ENCODE peak calls at places on chromosomes 5 and 9, in six cellular contexts. I is right lobe of liver, R is uterus, G is cardiac muscle cell, T is adrenal gland, S is spleen. C is an unnamed sample.

GRCh38 chr9:128902351-128903078 is 18.3 kb upstream of the PHYHD1 start:
- DNase-seq in I (no peak), R (peak; percentile 50), G (no peak), T (no peak), S (peak; percentile 97), C (no peak)

GRCh38 chr9:28024616-28025147 is 451.4 kb upstream of the C9orf72 start:
- DNase-seq in I (no peak), R (no peak), G (no peak), T (peak; percentile 53), S (no peak), C (no peak)

GRCh38 chr5:170200876-170201275 is 31.9 kb upstream of the C5orf58 start:
- DNase-seq in I (no peak), R (no peak), G (no peak), T (peak; percentile 80), S (no peak), C (no peak)

GRCh38 chr5:99911971-99912370 is 623.2 kb upstream of the FAM174A start:
- DNase-seq in I (no peak), R (no peak), G (no peak), T (no peak), S (no peak), C (no peak)

GRCh38 chr5:150143725-150144058 is 12.0 kb downstream of the PDGFRB start:
- DNase-seq in I (no peak), R (peak; percentile 60), G (peak; percentile 64), T (no peak), S (no peak), C (no peak)

GRCh38 chr5:179836225-179837019 is 15.7 kb downstream of the SQSTM1 start:
- DNase-seq in I (no peak), R (no peak), G (no peak), T (peak; percentile 81), S (peak; percentile 81), C (no peak)

GRCh38 chr9:108057421-108058136 is 568.0 kb upstream of the KLF4 start:
- DNase-seq in I (no peak), R (peak; percentile 62), G (peak; percentile 97), T (peak; percentile 54), S (no peak), C (peak; percentile 63)

GRCh38 chr5:126265917-126266316 is 157.3 kb upstream of the GRAMD2B start:
- DNase-seq in I (no peak), R (no peak), G (no peak), T (no peak), S (peak; percentile 64), C (no peak)

GRCh38 chr9:101029300-101030021 is 934 bp downstream of the PLPPR1 start:
- DNase-seq in I (peak; percentile 17), R (no peak), G (no peak), T (no peak), S (no peak), C (no peak)

GRCh38 chr5:9932770-9933169 is 302.6 kb upstream of the TAS2R1 start:
- DNase-seq in I (no peak), R (no peak), G (peak; percentile 52), T (no peak), S (no peak), C (no peak)

GRCh38 chr5:39100851-39101396 is 26.7 kb upstream of the RICTOR start:
- DNase-seq in I (no peak), R (no peak), G (peak; percentile 87), T (no peak), S (no peak), C (peak; percentile 77)
- H3K4me3 ChIP-seq in I (no peak overlapping the region), R (no peak overlapping the region), G (no peak overlapping the region), T (no peak overlapping the region), S (no peak overlapping the region), C (no peak overlapping the region)

GRCh38 chr5:14090290-14090689 is 52.9 kb upstream of the TRIO start:
- DNase-seq in I (no peak), R (no peak), G (no peak), T (no peak), S (no peak), C (no peak)
- TF ChIP-seq CTCF in I (no peak), R (no peak), G (no peak), T (no peak), S (no peak), C (no peak)

GRCh38 chr5:42888771-42889170 is 77.1 kb upstream of the SELENOP start:
- DNase-seq in I (peak; percentile 42), R (no peak), G (no peak), T (no peak), S (no peak), C (no peak)
- H3K27me3 ChIP-seq in I (no peaks in the 10 kb centered on the region), R (no peaks in the 10 kb centered on the region), G (no peaks in the 10 kb centered on the region), T (no peaks in the 10 kb centered on the region), S (no peaks in the 10 kb centered on the region), C (no peaks in the 10 kb centered on the region)

GRCh38 chr9:114098660-114099522 is at the start of gene KIF12:
- DNase-seq in I (peak; percentile 89), R (no peak), G (no peak), T (no peak), S (no peak), C (peak; percentile 91)
- H3K4me3 ChIP-seq in I (peak within 1 kb of the TSS; percentile 49), R (peak within 1 kb of the TSS; percentile 21), G (peak within 1 kb of the TSS; percentile 38), T (no peak within 1 kb of the TSS), S (peak within 1 kb of the TSS; percentile 51), C (peak within 1 kb of the TSS; percentile 54)

DNA sequence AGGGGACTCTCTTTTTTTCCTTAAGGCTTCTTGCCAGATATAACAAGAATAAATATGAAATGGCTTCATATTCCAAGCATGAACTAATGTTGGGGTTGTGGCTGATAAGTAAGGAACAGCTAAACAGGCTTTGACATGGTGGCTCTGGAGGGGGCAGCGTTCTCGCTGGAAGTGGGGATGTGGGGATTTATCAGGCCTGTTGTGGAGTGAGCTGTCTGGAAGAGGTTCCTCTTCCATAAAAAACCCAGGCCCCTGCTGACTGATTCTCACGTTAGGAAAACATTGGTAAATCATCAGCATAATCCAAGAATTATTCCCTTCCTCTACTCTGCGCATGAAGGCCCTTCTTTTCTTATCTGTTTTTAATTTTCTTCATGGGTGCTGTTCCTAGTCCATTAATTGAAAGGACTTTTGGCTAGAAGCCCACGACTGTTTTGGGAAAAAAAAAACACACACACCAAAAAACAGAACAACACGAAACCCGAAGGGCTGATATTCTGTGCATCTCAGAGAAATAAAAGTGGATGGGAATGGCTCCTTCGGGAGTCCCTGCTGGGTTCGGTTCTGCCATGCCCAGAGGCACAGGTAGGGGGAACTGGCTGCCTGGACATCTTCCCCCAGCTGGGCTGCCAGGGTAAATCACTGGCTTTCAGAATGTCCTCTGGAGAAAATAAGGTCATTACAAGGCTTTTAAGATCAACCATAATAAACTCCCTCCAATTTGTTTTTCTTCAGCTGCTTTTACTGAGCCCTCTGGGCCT is 297.0 kb downstream of the SLIT3 start:
- DNase-seq in I (no peak), R (peak; percentile 48), G (peak; percentile 25), T (peak; percentile 76), S (no peak), C (no peak)
- TF ChIP-seq CTCF in I (no peak), R (peak; percentile 42), G (peak; percentile 49), T (no peak), S (no peak), C (peak; percentile 48)

GRCh38 chr5:112625586-112625985 is 112.1 kb upstream of the APC start:
- DNase-seq in I (no peak), R (no peak), G (no peak), T (no peak), S (no peak), C (no peak)
- H3K27me3 ChIP-seq in I (no peaks in the 10 kb centered on the region), R (no peaks in the 10 kb centered on the region), G (no peaks in the 10 kb centered on the region), T (no peaks in the 10 kb centered on the region), S (peaks cover 5% of the 10 kb centered on the region), C (no peaks in the 10 kb centered on the region)

GRCh38 chr9:95762322-95762721 is 113.2 kb upstream of the ERCC6L2 start:
- DNase-seq in I (no peak), R (no peak), G (no peak), T (no peak), S (no peak), C (no peak)
- H3K4me3 ChIP-seq in I (no peak overlapping the region), R (no peak overlapping the region), G (no peak overlapping the region), T (no peak overlapping the region), S (no peak overlapping the region), C (no peak overlapping the region)

GRCh38 chr9:5817776-5818336 is 15.1 kb downstream of the ERMP1 start:
- DNase-seq in I (no peak), R (no peak), G (peak; percentile 41), T (no peak), S (no peak), C (no peak)
- TF ChIP-seq CTCF in I (no peak), R (no peak), G (no peak), T (no peak), S (no peak), C (no peak)

GRCh38 chr5:36153727-36154126 is 1.8 kb downstream of the SKP2 start:
- DNase-seq in I (no peak), R (no peak), G (no peak), T (no peak), S (no peak), C (no peak)

GRCh38 chr5:36158144-36158543 is 6.2 kb downstream of the SKP2 start:
- DNase-seq in I (no peak), R (no peak), G (no peak), T (peak; percentile 83), S (no peak), C (no peak)

GRCh38 chr5:36156619-36157018 is 4.7 kb downstream of the SKP2 start:
- DNase-seq in I (no peak), R (no peak), G (peak; percentile 63), T (no peak), S (no peak), C (no peak)

GRCh38 chr5:36155291-36155690 is 3.4 kb downstream of the SKP2 start:
- DNase-seq in I (no peak), R (no peak), G (no peak), T (no peak), S (no peak), C (no peak)

GRCh38 chr5:36156124-36156601 is 4.3 kb downstream of the SKP2 start:
- DNase-seq in I (no peak), R (no peak), G (peak; percentile 45), T (no peak), S (no peak), C (no peak)
- H3K27me3 ChIP-seq in I (no peaks in the 10 kb centered on the region), R (no peaks in the 10 kb centered on the region), G (no peaks in the 10 kb centered on the region), T (no peaks in the 10 kb centered on the region), S (no peaks in the 10 kb centered on the region), C (no peaks in the 10 kb centered on the region)

GRCh38 chr5:172769324-172769597 is 1.7 kb downstream of the DUSP1 start:
- DNase-seq in I (no peak), R (peak; percentile 20), G (no peak), T (no peak), S (no peak), C (no peak)
- H3K4me3 ChIP-seq in I (peak overlapping the region; percentile 87), R (peak overlapping the region; percentile 68), G (peak overlapping the region; percentile 66), T (peak overlapping the region; percentile 68), S (peak overlapping the region; percentile 75), C (peak overlapping the region; percentile 90)

C was measured in kidney epithelial cell.